ENCODE peak calls at places on chromosomes 2 and 18, in four cellular contexts. G, R, Y and B are unnamed samples.

GRCh38 chr2:109450574-109451265 is 163.0 kb downstream of the SEPTIN10 start:
- DNase-seq in R (no peak), G (peak), Y (no peak), B (no peak)

GRCh38 chr2:157786663-157787363 is 89.3 kb downstream of the ACVR1 start:
- DNase-seq in Y (no peak), G (no peak), R (no peak), B (no peak)

GRCh38 chr2:151525872-151526271 is 116.2 kb downstream of the RIF1 start:
- DNase-seq in R (no peak), Y (no peak), G (no peak), B (no peak)

GRCh38 chr18:22032392-22032961 is 136.9 kb upstream of the GATA6 start:
- DNase-seq in G (no peak), R (no peak), Y (no peak), B (no peak)

GRCh38 chr18:37375181-37375580 is 190.4 kb downstream of the CELF4 start:
- DNase-seq in Y (no peak), R (no peak), G (no peak), B (no peak)

GRCh38 chr2:69742170-69742952 is 427 bp downstream of the ANXA4 start:
- DNase-seq in R (no peak), Y (no peak), G (peak), B (no peak)

GRCh38 chr18:22846088-22846683 is 86.9 kb upstream of the RBBP8 start:
- DNase-seq in R (no peak), G (no peak), Y (peak), B (peak)

GRCh38 chr2:207514451-207514850 is 15.3 kb upstream of the CREB1 start:
- DNase-seq in R (no peak), Y (no peak), G (no peak), B (no peak)

GRCh38 chr2:207015901-207016300 is 76.6 kb downstream of the CPO start:
- DNase-seq in R (no peak), Y (no peak), G (no peak), B (no peak)

GRCh38 chr2:22946553-22946952 is 438.4 kb upstream of the KLHL29 start:
- DNase-seq in G (no peak), Y (no peak), R (no peak), B (no peak)

GRCh38 chr18:71529708-71530303 is 1014.3 kb downstream of the CBLN2 start:
- DNase-seq in R (no peak), G (no peak), Y (no peak), B (no peak)

GRCh38 chr2:96103906-96104861 is 12.2 kb downstream of the ADRA2B start:
- DNase-seq in G (no peak), Y (peak), R (no peak), B (no peak)

GRCh38 chr2:203660465-203660864 is 46.0 kb upstream of the CD28 start:
- DNase-seq in Y (no peak), G (no peak), R (no peak), B (no peak)

GRCh38 chr18:26928669-26929313 is 63.3 kb upstream of the AQP4 start:
- DNase-seq in G (no peak), R (no peak), Y (peak), B (no peak)

GRCh38 chr18:57748770-57749603 is 54.1 kb downstream of the ATP8B1 start:
- DNase-seq in G (no peak), Y (no peak), R (no peak), B (peak)

GRCh38 chr2:120747706-120748105 is 12.0 kb downstream of the GLI2 start:
- DNase-seq in Y (no peak), G (no peak), R (no peak), B (no peak)

GRCh38 chr18:63202814-63203213 is 116.8 kb downstream of the BCL2 start:
- DNase-seq in R (no peak), G (no peak), Y (peak), B (no peak)

GRCh38 chr2:147297820-147298219 is 547.0 kb upstream of the ACVR2A start:
- DNase-seq in R (no peak), G (no peak), Y (no peak), B (peak)

GRCh38 chr2:236568068-236568921 is 1.3 kb upstream of the ACKR3 start:
- DNase-seq in G (peak), Y (peak), R (peak), B (peak)

GRCh38 chr2:205758051-205758450 is 75.8 kb downstream of the NRP2 start:
- DNase-seq in G (no peak), R (no peak), Y (no peak), B (no peak)

GRCh38 chr2:43217228-43218220 is 8.9 kb downstream of the ZFP36L2 start:
- DNase-seq in R (peak), Y (peak), G (no peak), B (no peak)

GRCh38 chr2:73982140-73982617 is 2.5 kb upstream of the TET3 start:
- DNase-seq in G (peak), Y (no peak), R (no peak), B (no peak)

GRCh38 chr2:27873091-27873490 is 17.1 kb downstream of the RBKS start:
- DNase-seq in G (no peak), R (no peak), Y (no peak), B (no peak)

GRCh38 chr18:8706981-8707940 is 1.9 kb downstream of the MTCL1 start:
- DNase-seq in G (peak), Y (peak), R (peak), B (peak)

GRCh38 chr2:96437512-96437911 is 67.6 kb downstream of the NEURL3 start:
- DNase-seq in Y (no peak), R (no peak), G (no peak), B (no peak)

GRCh38 chr18:57353940-57354461 is 1.6 kb downstream of the ST8SIA3 start:
- DNase-seq in G (peak), R (peak), Y (peak), B (peak)

GRCh38 chr2:223855426-223855825 is 18.0 kb upstream of the AP1S3 start:
- DNase-seq in Y (no peak), R (no peak), G (no peak), B (no peak)

GRCh38 chr2:207300817-207301216 is 135.1 kb upstream of the KLF7 start:
- DNase-seq in R (no peak), G (no peak), Y (no peak), B (no peak)

GRCh38 chr18:59835656-59836379 is 64.0 kb upstream of the PMAIP1 start:
- DNase-seq in G (no peak), R (peak), Y (peak), B (peak)

GRCh38 chr2:226618875-226619605 is 180.6 kb downstream of the IRS1 start:
- DNase-seq in Y (no peak), R (no peak), G (no peak), B (no peak)

GRCh38 chr2:164735309-164735919 is 106.2 kb downstream of the COBLL1 start:
- DNase-seq in R (no peak), Y (no peak), G (no peak), B (no peak)

GRCh38 chr2:23585218-23585945 is 200.4 kb downstream of the KLHL29 start:
- DNase-seq in Y (no peak), G (peak), R (no peak), B (no peak)

DNA sequence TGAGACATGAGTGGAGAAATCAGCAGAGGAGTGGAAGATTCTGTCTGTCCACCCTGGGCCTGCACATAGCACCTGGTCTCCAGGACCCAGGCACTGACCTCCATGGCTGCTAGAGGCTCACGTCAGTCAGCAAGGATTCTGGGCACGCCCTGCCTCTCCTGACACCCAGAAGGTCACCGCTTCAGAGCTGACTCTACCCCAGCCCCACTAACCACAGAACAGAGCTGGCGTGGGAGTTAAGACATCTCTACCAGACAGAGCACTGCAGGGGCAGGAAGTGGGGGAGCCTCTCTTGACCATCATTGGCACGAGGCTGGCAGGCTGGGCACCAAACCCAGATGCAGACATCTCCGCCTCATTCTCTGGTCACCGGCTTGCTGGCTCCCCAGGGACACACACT is 3.0 kb downstream of the ADCY3 start:
- DNase-seq in Y (no peak), R (no peak), G (no peak), B (peak)
- TF ChIP-seq CTCF in Y (no peak), R (no peak), G (no peak), B (no peak)

DNA sequence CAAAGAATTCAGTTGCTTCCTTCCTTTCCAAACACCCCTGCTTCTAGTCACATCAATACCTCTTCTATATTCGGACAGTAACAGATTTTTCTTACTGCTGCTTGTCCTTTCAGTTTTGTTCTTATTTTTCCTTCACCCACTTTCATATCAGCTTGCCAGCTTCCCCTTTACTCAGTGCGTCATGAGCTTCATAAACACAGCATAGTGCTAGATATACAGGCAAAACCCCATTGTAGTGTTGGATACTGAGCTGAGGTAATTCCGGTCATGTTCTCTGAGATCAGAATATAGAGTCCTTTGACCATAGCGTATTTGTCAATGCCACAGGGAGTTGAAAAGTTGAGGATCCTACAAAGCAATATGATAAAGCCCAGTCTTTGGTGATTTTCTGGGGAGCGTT is 2.4 kb downstream of the FARP2 start:
- DNase-seq in R (no peak), Y (no peak), G (no peak), B (peak)
- TF ChIP-seq CTCF in R (no peak), Y (no peak), G (no peak), B (no peak)

GRCh38 chr18:35141567-35142269 is 99.1 kb upstream of the ZNF397 start:
- DNase-seq in R (no peak), G (no peak), Y (no peak), B (no peak)

GRCh38 chr18:35144628-35145027 is 96.2 kb upstream of the ZNF397 start:
- DNase-seq in G (no peak), Y (no peak), R (no peak), B (no peak)

GRCh38 chr18:35141077-35141476 is 99.8 kb upstream of the ZNF397 start:
- DNase-seq in Y (no peak), R (no peak), G (no peak), B (no peak)

GRCh38 chr18:35142270-35142605 is 98.6 kb upstream of the ZNF397 start:
- DNase-seq in Y (no peak), R (no peak), G (no peak), B (no peak)

DNA sequence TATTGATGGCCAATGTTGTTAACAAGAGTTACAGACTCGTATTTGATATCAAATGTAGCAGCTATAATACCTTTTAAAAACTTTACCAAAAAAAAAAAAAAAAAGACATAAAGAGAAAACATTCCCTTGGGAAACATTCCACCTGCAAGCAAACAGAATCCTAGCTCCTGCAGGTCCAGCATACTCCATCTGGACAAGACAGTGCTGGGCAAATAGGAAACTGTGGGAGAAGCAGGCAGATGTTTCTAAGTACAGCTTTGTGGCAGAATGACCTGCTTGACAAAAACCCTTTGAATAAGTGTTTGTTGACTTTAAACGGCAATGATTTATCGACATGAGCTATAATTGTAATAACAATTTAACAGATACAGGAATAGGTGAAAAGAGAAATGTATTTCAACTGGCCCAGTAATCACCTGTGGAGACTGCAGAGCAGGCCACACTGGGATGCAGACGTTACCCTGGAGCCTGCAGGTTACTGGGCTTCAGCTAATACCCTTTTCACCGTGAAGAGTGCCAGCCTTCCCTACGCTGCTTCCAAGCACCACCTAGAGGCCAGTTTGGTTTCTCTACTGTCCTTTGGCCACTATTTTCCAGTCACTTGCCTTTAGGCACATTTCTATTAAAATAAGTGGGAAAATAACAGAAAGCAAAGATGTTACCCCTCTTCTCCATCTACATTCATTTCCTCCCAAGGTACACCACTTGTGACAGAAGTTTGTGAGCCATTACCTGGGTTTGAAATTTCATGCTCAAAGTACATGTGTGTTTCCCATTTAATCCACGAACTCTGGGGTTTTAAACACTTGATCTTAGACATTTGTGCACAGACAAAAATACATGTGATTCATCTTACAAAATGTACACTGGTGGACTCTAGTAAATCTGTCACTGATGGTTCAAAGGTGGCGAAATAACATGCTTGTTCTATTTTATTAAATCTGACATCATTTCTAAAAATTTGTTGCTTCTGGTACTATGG is 96.9 kb upstream of the ZNF397 start:
- DNase-seq in G (peak), R (peak), Y (peak), B (peak)
- TF ChIP-seq CTCF in G (peak), R (peak), Y (peak), B (peak)

GRCh38 chr2:13193075-13193474 is 476.3 kb downstream of the TRIB2 start:
- DNase-seq in Y (no peak), G (no peak), R (no peak), B (no peak)

GRCh38 chr2:13195270-13195669 is 478.5 kb downstream of the TRIB2 start:
- DNase-seq in G (no peak), Y (no peak), R (no peak), B (no peak)

DNA sequence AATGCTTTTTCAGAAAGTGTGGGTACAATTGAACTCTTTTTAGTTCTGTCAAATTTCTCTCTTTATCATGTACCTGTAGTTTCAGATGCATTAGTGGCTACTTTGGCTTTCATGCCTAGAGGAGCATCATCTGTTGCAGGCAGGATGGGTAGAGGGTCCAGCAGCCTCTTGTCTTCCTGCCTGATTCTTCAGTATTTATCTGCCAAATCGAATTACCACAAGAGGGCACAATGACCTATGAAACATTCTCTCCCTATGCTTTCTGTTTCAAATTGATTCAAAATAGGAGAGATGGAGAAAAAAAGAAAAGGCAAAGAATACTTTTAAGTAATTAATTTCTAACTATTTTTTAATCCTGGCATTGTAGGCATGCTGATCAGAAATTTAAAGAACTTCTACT is 477.2 kb downstream of the TRIB2 start:
- DNase-seq in G (no peak), R (no peak), Y (peak), B (peak)
- TF ChIP-seq CTCF in G (no peak), R (peak), Y (peak), B (peak)

GRCh38 chr2:42060718-42061619 is 13.1 kb downstream of the PKDCC start:
- DNase-seq in G (peak), Y (no peak), R (no peak), B (no peak)
- TF ChIP-seq CTCF in G (no peak), Y (no peak), R (no peak), B (no peak)

GRCh38 chr18:79353238-79353637 is 42.5 kb upstream of the NFATC1 start:
- DNase-seq in R (peak), G (no peak), Y (peak), B (no peak)
- TF ChIP-seq CTCF in R (peak), G (no peak), Y (peak), B (no peak)

GRCh38 chr2:54763636-54764291 is 40.3 kb downstream of the EML6 start:
- DNase-seq in R (no peak), Y (no peak), G (no peak), B (no peak)
- TF ChIP-seq CTCF in R (no peak), Y (peak), G (no peak), B (peak)

GRCh38 chr18:76407681-76408080 is 87.4 kb downstream of the ZNF516 start:
- DNase-seq in R (no peak), Y (no peak), G (no peak), B (no peak)

GRCh38 chr18:76405280-76405679 is 89.8 kb downstream of the ZNF516 start:
- DNase-seq in Y (no peak), G (no peak), R (no peak), B (no peak)

GRCh38 chr18:76406791-76407190 is 88.3 kb downstream of the ZNF516 start:
- DNase-seq in R (no peak), Y (no peak), G (no peak), B (no peak)

GRCh38 chr18:76404345-76404831 is 90.7 kb downstream of the ZNF516 start:
- DNase-seq in R (no peak), Y (no peak), G (no peak), B (no peak)

GRCh38 chr18:76405761-76406356 is 89.2 kb downstream of the ZNF516 start:
- DNase-seq in G (peak), R (peak), Y (no peak), B (peak)
- TF ChIP-seq CTCF in G (peak), R (peak), Y (peak), B (peak)

GRCh38 chr2:173023718-173024117 is 51.9 kb upstream of the MAP3K20 start:
- DNase-seq in G (no peak), Y (no peak), R (no peak), B (no peak)
- TF ChIP-seq CTCF in G (no peak), Y (no peak), R (no peak), B (no peak)